ENCODE peak calls at places on chromosomes 1 and 21, in nine cellular contexts. P, I, W, Z, U, M, Q, V and G are unnamed samples.

GRCh38 chr1:18955442-18956188 is 861 bp downstream of the IFFO2 start:
- DNase-seq in P (no peak), I (peak), W (peak), Z (no peak), U (no peak), M (no peak), Q (no peak), V (no peak), G (peak)

GRCh38 chr1:109214695-109215623 is 1.2 kb downstream of the SARS1 start:
- DNase-seq in P (no peak), I (no peak), W (no peak), Z (peak), U (peak), M (peak), Q (no peak), V (peak), G (peak)

GRCh38 chr21:15617968-15618367 is 111.8 kb upstream of the USP25 start:
- DNase-seq in P (peak), I (no peak), W (no peak), Z (no peak), U (peak), M (no peak), Q (no peak), V (peak), G (no peak)

GRCh38 chr1:6614019-6614952 is 755 bp downstream of the PHF13 start:
- DNase-seq in P (no peak), I (peak), W (peak), Z (no peak), U (no peak), M (no peak), Q (peak), V (no peak), G (peak)

GRCh38 chr1:59574085-59574484 is 240.7 kb upstream of the HOOK1 start:
- DNase-seq in P (no peak), I (no peak), W (no peak), Z (no peak), U (peak), M (no peak), Q (no peak), V (no peak), G (no peak)

GRCh38 chr21:17527240-17527639 is 14.4 kb downstream of the CXADR start:
- DNase-seq in P (no peak), I (no peak), W (no peak), Z (no peak), U (no peak), M (no peak), Q (no peak), V (peak), G (no peak)

GRCh38 chr21:36725793-36726386 is 27.0 kb downstream of the SIM2 start:
- DNase-seq in P (no peak), I (no peak), W (peak), Z (no peak), U (no peak), M (no peak), Q (no peak), V (no peak), G (no peak)

GRCh38 chr1:96096138-96097011 is 625.2 kb upstream of the PTBP2 start:
- DNase-seq in P (no peak), I (no peak), W (no peak), Z (no peak), U (no peak), M (no peak), Q (no peak), V (no peak), G (no peak)

GRCh38 chr1:154840557-154841176 is 29.4 kb downstream of the KCNN3 start:
- DNase-seq in P (no peak), I (no peak), W (no peak), Z (no peak), U (no peak), M (no peak), Q (no peak), V (no peak), G (no peak)

GRCh38 chr1:169483500-169483966 is 2.2 kb downstream of the SLC19A2 start:
- DNase-seq in P (no peak), I (no peak), W (no peak), Z (no peak), U (no peak), M (no peak), Q (no peak), V (no peak), G (no peak)

GRCh38 chr1:235093013-235093618 is 35.5 kb downstream of the TOMM20 start:
- DNase-seq in P (no peak), I (peak), W (no peak), Z (no peak), U (no peak), M (no peak), Q (peak), V (no peak), G (no peak)

GRCh38 chr1:98420376-98421097 is 241.0 kb upstream of the SNX7 start:
- DNase-seq in P (no peak), I (no peak), W (no peak), Z (no peak), U (no peak), M (no peak), Q (no peak), V (no peak), G (no peak)

GRCh38 chr1:51519048-51519856 is at the start of gene EPS15:
- DNase-seq in P (peak), I (peak), W (peak), Z (peak), U (peak), M (peak), Q (peak), V (no peak), G (peak)

GRCh38 chr1:1672181-1672965 is 13.6 kb upstream of the CDK11B start:
- DNase-seq in P (no peak), I (peak), W (no peak), Z (no peak), U (no peak), M (no peak), Q (no peak), V (no peak), G (no peak)

GRCh38 chr1:228494970-228495853 is 8.0 kb downstream of the RNF187 start:
- DNase-seq in P (no peak), I (no peak), W (no peak), Z (no peak), U (no peak), M (no peak), Q (no peak), V (no peak), G (no peak)

GRCh38 chr21:37551406-37552355 is 185.1 kb downstream of the DYRK1A start:
- DNase-seq in P (no peak), I (no peak), W (no peak), Z (no peak), U (no peak), M (peak), Q (no peak), V (no peak), G (no peak)

GRCh38 chr21:29330797-29331196 is 32.1 kb downstream of the BACH1 start:
- DNase-seq in P (no peak), I (no peak), W (no peak), Z (no peak), U (no peak), M (no peak), Q (no peak), V (no peak), G (no peak)

GRCh38 chr1:229757226-229757625 is 131.2 kb downstream of the URB2 start:
- DNase-seq in P (no peak), I (no peak), W (no peak), Z (no peak), U (no peak), M (no peak), Q (no peak), V (no peak), G (no peak)

GRCh38 chr1:59413327-59413720 is 116.4 kb downstream of the FGGY start:
- DNase-seq in P (no peak), I (no peak), W (no peak), Z (no peak), U (no peak), M (no peak), Q (no peak), V (no peak), G (no peak)